ENCODE peak calls at places on chromosomes 2 and 18, in seven cellular contexts. R, Y, J, O, W, I and E are unnamed samples.

GRCh38 chr2:10520154-10520553 is 72.0 kb upstream of the ODC1 start:
- DNase-seq in R (no peak), Y (no peak), J (no peak), O (no peak), W (no peak), I (no peak), E (no peak)

GRCh38 chr2:227870710-227871374 is 589 bp upstream of the DAW1 start:
- DNase-seq in R (no peak), Y (no peak), J (no peak), O (peak), W (peak), I (no peak), E (no peak)

GRCh38 chr2:104028066-104028465 is 825.8 kb upstream of the POU3F3 start:
- DNase-seq in R (no peak), Y (peak), J (no peak), O (no peak), W (no peak), I (peak), E (no peak)

GRCh38 chr2:96537066-96537733 is 648 bp downstream of the ARID5A start:
- DNase-seq in R (peak), Y (peak), J (peak), O (peak), W (no peak), I (peak), E (no peak)

GRCh38 chr2:30472326-30472725 is 25.3 kb downstream of the LCLAT1 start:
- DNase-seq in R (no peak), Y (peak), J (no peak), O (peak), W (no peak), I (no peak), E (no peak)

GRCh38 chr2:195535911-195536522 is 121.0 kb upstream of the SLC39A10 start:
- DNase-seq in R (peak), Y (no peak), J (no peak), O (no peak), W (no peak), I (no peak), E (no peak)

GRCh38 chr18:1604751-1605150 is 700.1 kb downstream of the ADCYAP1 start:
- DNase-seq in R (no peak), Y (no peak), J (no peak), O (no peak), W (no peak), I (no peak), E (no peak)

GRCh38 chr2:66236816-66237469 is 198.0 kb upstream of the MEIS1 start:
- DNase-seq in R (no peak), Y (no peak), J (no peak), O (peak), W (no peak), I (no peak), E (no peak)

GRCh38 chr2:156908825-156909224 is 348.7 kb upstream of the GALNT5 start:
- DNase-seq in R (no peak), Y (peak), J (peak), O (peak), W (no peak), I (no peak), E (peak)

GRCh38 chr2:8541223-8541622 is 140.6 kb upstream of the ID2 start:
- DNase-seq in R (no peak), Y (no peak), J (peak), O (no peak), W (no peak), I (no peak), E (no peak)

GRCh38 chr2:73415906-73416305 is 30.3 kb downstream of the ALMS1 start:
- DNase-seq in R (no peak), Y (no peak), J (no peak), O (no peak), W (no peak), I (no peak), E (no peak)

GRCh38 chr2:186917866-186918265 is 68.9 kb upstream of the ZSWIM2 start:
- DNase-seq in R (no peak), Y (no peak), J (no peak), O (no peak), W (no peak), I (no peak), E (no peak)

GRCh38 chr2:17398770-17399169 is 119.5 kb downstream of the RAD51AP2 start:
- DNase-seq in R (no peak), Y (no peak), J (no peak), O (no peak), W (no peak), I (no peak), E (no peak)

GRCh38 chr18:9435041-9435440 is 40.3 kb upstream of the RALBP1 start:
- DNase-seq in R (no peak), Y (no peak), J (no peak), O (no peak), W (no peak), I (no peak), E (no peak)

GRCh38 chr18:54359233-54359632 is 1.5 kb downstream of the C18orf54 start:
- DNase-seq in R (no peak), Y (no peak), J (no peak), O (peak), W (no peak), I (no peak), E (no peak)

GRCh38 chr2:3655871-3656761 is 1.9 kb upstream of the ALLC start:
- DNase-seq in R (no peak), Y (no peak), J (no peak), O (no peak), W (no peak), I (no peak), E (no peak)

GRCh38 chr2:43226955-43227829 is 786 bp upstream of the ZFP36L2 start:
- DNase-seq in R (peak), Y (peak), J (peak), O (peak), W (no peak), I (peak), E (no peak)

GRCh38 chr2:26534865-26535662 is 57.1 kb upstream of the OTOF start:
- DNase-seq in R (no peak), Y (no peak), J (no peak), O (no peak), W (no peak), I (no peak), E (no peak)

GRCh38 chr18:58851874-58852273 is 12.8 kb upstream of the ZNF532 start:
- DNase-seq in R (no peak), Y (no peak), J (no peak), O (no peak), W (no peak), I (no peak), E (no peak)

GRCh38 chr2:145987797-145988196 is 1467.9 kb upstream of the ZEB2 start:
- DNase-seq in R (no peak), Y (no peak), J (no peak), O (peak), W (no peak), I (no peak), E (no peak)

GRCh38 chr2:137865954-137866540 is 98.2 kb upstream of the HNMT start:
- DNase-seq in R (no peak), Y (peak), J (peak), O (peak), W (peak), I (peak), E (peak)

GRCh38 chr2:133193544-133193943 is 374.7 kb downstream of the NCKAP5 start:
- DNase-seq in R (no peak), Y (no peak), J (no peak), O (no peak), W (no peak), I (no peak), E (no peak)

GRCh38 chr2:203830294-203831055 is 37.1 kb upstream of the CTLA4 start:
- DNase-seq in R (no peak), Y (no peak), J (no peak), O (no peak), W (no peak), I (no peak), E (no peak)

GRCh38 chr18:80009661-80010550 is 21.5 kb upstream of the TXNL4A start:
- DNase-seq in R (no peak), Y (peak), J (peak), O (peak), W (no peak), I (no peak), E (peak)

GRCh38 chr2:45935791-45936622 is 284.5 kb downstream of the PRKCE start:
- DNase-seq in R (peak), Y (peak), J (peak), O (peak), W (peak), I (peak), E (peak)

GRCh38 chr2:220775856-220776467 is 796.1 kb downstream of the EPHA4 start:
- DNase-seq in R (no peak), Y (no peak), J (no peak), O (no peak), W (no peak), I (no peak), E (no peak)

GRCh38 chr18:13530879-13531387 is 195.4 kb downstream of the FAM210A start:
- DNase-seq in R (no peak), Y (peak), J (peak), O (peak), W (peak), I (peak), E (peak)

GRCh38 chr2:139742216-139743172 is 962.3 kb upstream of the NXPH2 start:
- DNase-seq in R (no peak), Y (no peak), J (no peak), O (no peak), W (no peak), I (no peak), E (no peak)

GRCh38 chr2:173307287-173307686 is 47.4 kb upstream of the CDCA7 start:
- DNase-seq in R (no peak), Y (no peak), J (no peak), O (no peak), W (peak), I (peak), E (no peak)

GRCh38 chr2:71995067-71995665 is 152.5 kb downstream of the CYP26B1 start:
- DNase-seq in R (no peak), Y (no peak), J (peak), O (peak), W (no peak), I (peak), E (peak)

GRCh38 chr18:45107425-45107824 is 426.7 kb downstream of the SETBP1 start:
- DNase-seq in R (no peak), Y (no peak), J (peak), O (peak), W (no peak), I (no peak), E (peak)

GRCh38 chr2:38037757-38038615 is 38.0 kb downstream of the CYP1B1 start:
- DNase-seq in R (no peak), Y (no peak), J (peak), O (peak), W (no peak), I (peak), E (no peak)

GRCh38 chr2:9807056-9807455 is 36.2 kb upstream of the TAF1B start:
- DNase-seq in R (no peak), Y (no peak), J (no peak), O (no peak), W (no peak), I (no peak), E (no peak)